ENCODE peak calls at places on chromosomes 16 and 17, in ten cellular contexts. R is HL-60, Y is endothelial cell of umbilical vein, G is spleen, J is transverse colon, P is H1, Z is breast epithelium, D is upper lobe of left lung, E is GM23338, V is suprapubic skin. C is an unnamed sample.

GRCh38 chr16:85536073-85536410 is 77.1 kb upstream of the GSE1 start:
- DNase-seq in V (no peak), P (no peak), Z (no peak), G (no peak), R (peak), D (peak), J (no peak), E (no peak), Y (peak), C (no peak)

GRCh38 chr17:55062921-55063320 is 94.4 kb downstream of the STXBP4 start:
- DNase-seq in G (no peak), E (no peak), D (no peak), Z (no peak), V (no peak), P (no peak), R (no peak), Y (no peak), J (no peak), C (no peak)

GRCh38 chr17:6721744-6722143 is 8.6 kb upstream of the SLC13A5 start:
- DNase-seq in E (no peak), R (no peak), G (no peak), P (no peak), D (no peak), Z (no peak), J (no peak), V (no peak), Y (no peak), C (no peak)

GRCh38 chr16:81711609-81712329 is 67.3 kb upstream of the PLCG2 start:
- DNase-seq in J (peak), Z (peak), P (no peak), Y (peak), E (peak), G (peak), V (no peak), D (no peak), R (no peak), C (no peak)

GRCh38 chr17:5464717-5465507 is 3.9 kb downstream of the DHX33 start:
- DNase-seq in V (no peak), R (no peak), Z (no peak), P (no peak), G (no peak), J (no peak), D (no peak), Y (no peak), E (no peak), C (no peak)

GRCh38 chr17:68089881-68090280 is 54.3 kb downstream of the KPNA2 start:
- DNase-seq in V (no peak), Z (peak), R (peak), D (peak), J (peak), G (no peak), Y (peak), P (no peak), E (no peak), C (no peak)

GRCh38 chr17:58447039-58447975 is 30.0 kb upstream of the RNF43 start:
- DNase-seq in Z (no peak), V (peak), P (peak), Y (peak), D (peak), R (peak), J (peak), E (peak), G (peak), C (peak)

GRCh38 chr16:86457621-86458456 is 52.5 kb upstream of the FOXF1 start:
- DNase-seq in E (no peak), Z (no peak), J (peak), R (no peak), G (no peak), Y (no peak), P (no peak), D (no peak), V (no peak), C (no peak)

GRCh38 chr16:18049454-18050133 is 286.9 kb downstream of the NPIPA8 start:
- DNase-seq in J (no peak), G (no peak), Z (no peak), P (no peak), R (no peak), V (no peak), D (no peak), Y (no peak), E (no peak), C (no peak)

GRCh38 chr17:44007346-44008204 is 3.2 kb downstream of the NAGS start:
- DNase-seq in Y (no peak), J (peak), P (no peak), G (peak), E (no peak), Z (no peak), R (no peak), D (no peak), V (no peak), C (no peak)

GRCh38 chr17:42857389-42857788 is 6.4 kb downstream of the AOC3 start:
- DNase-seq in P (no peak), E (no peak), V (no peak), R (no peak), Z (no peak), D (no peak), J (no peak), Y (no peak), G (no peak), C (no peak)

GRCh38 chr17:13594762-13595697 is 6.7 kb downstream of the HS3ST3A1 start:
- DNase-seq in R (peak), V (peak), D (peak), Y (peak), P (peak), E (peak), G (no peak), Z (peak), J (peak), C (peak)

GRCh38 chr17:79033741-79034501 is 10.0 kb downstream of the C1QTNF1 start:
- DNase-seq in G (peak), E (no peak), Y (no peak), D (peak), Z (peak), V (peak), P (no peak), R (no peak), J (no peak), C (no peak)

GRCh38 chr17:76492250-76492988 is 8.8 kb downstream of the RHBDF2 start:
- DNase-seq in R (peak), Y (no peak), E (no peak), D (peak), Z (no peak), J (peak), V (no peak), P (no peak), G (peak), C (no peak)

DNA sequence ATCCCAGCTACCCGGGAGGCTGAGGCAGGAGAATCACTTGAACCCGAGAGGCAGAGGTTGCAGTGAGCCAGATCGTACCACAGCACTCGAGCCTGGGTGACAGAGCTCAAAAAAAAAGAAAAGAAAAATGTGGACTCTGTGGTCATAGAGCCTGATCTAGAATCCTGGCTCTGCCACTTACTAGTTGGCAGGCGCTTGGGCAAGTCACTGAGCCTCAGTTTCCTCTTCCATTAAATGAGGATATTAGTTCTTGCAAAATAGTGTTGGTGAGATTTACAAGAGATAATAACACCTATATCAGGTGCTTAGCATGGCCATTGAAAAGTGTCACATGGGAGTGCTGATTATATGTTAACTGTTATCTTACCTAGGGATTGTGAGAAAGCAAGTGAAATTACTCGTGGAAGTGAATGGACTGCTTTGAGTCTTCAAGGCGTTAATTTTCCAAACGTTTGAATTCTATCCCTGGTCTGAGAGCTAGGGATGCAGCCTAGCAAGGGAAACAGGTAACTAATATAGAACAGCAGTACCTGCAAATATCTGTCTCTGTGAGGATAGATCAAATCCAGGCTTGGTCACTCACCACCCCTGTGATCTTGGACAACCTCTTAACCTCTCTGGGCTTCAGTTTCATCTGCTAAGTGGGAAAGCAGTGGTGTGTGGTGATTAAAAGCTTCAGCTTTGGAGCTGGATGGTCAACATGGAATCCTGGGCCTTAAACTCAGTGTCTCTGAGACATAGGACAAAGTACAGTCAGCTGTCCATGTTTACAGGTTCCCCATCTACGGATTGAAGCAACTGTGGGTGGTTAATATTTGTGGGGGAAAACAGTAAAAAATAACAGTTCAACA is 953 bp upstream of the NSMCE1 start:
- DNase-seq in V (no peak), Y (no peak), G (no peak), J (no peak), P (no peak), E (no peak), R (no peak), Z (no peak), D (no peak), C (no peak)
- TF ChIP-seq POLR2AphosphoS5 in V (no peak), Y (no peak), G (no peak), J (no peak), P (no peak), E (no peak), R (no peak), Z (no peak), D (no peak), C (no peak)

GRCh38 chr17:63279498-63280230 is 166.4 kb downstream of the CYB561 start:
- DNase-seq in D (no peak), Z (no peak), P (no peak), J (no peak), V (no peak), R (no peak), E (no peak), Y (peak), G (no peak), C (no peak)
- H3K27ac ChIP-seq in D (no peak), Z (no peak), P (no peak), J (no peak), V (no peak), R (no peak), E (no peak), Y (peak), G (no peak), C (peak)

GRCh38 chr17:72116692-72117469 is 3.9 kb upstream of the SOX9 start:
- DNase-seq in R (no peak), J (peak), Z (no peak), G (no peak), E (peak), V (no peak), Y (no peak), P (no peak), D (no peak), C (no peak)

GRCh38 chr17:72117748-72118587 is 2.9 kb upstream of the SOX9 start:
- DNase-seq in D (no peak), R (no peak), Y (no peak), J (peak), E (peak), P (no peak), Z (no peak), V (no peak), G (no peak), C (no peak)

GRCh38 chr17:72115789-72116520 is 4.9 kb upstream of the SOX9 start:
- DNase-seq in D (no peak), G (no peak), J (no peak), Y (no peak), E (peak), R (no peak), Z (no peak), V (no peak), P (no peak), C (no peak)

GRCh38 chr17:72118588-72119279 is 2.1 kb upstream of the SOX9 start:
- DNase-seq in P (no peak), Z (peak), D (peak), V (no peak), E (peak), R (peak), G (no peak), Y (peak), J (peak), C (no peak)

GRCh38 chr17:72117470-72117747 is 3.4 kb upstream of the SOX9 start:
- DNase-seq in J (no peak), P (no peak), Z (no peak), D (no peak), G (no peak), E (no peak), R (no peak), V (no peak), Y (no peak), C (no peak)
- H3K4me3 ChIP-seq in J (peak), P (peak), Z (peak), D (peak), G (peak), E (peak), R (no peak), V (peak), Y (no peak), C (no peak)

GRCh38 chr17:81519284-81520020 is 6.9 kb upstream of the ACTG1 start:
- DNase-seq in D (peak), V (peak), J (peak), E (peak), G (peak), Z (no peak), Y (no peak), P (no peak), R (no peak), C (no peak)
- TF ChIP-seq POLR2AphosphoS5 in D (no peak), V (no peak), J (peak), E (peak), G (peak), Z (no peak), Y (no peak), P (no peak), R (no peak), C (no peak)

GRCh38 chr16:67100569-67101300 is 9.0 kb upstream of the PHAF1 start:
- DNase-seq in Z (no peak), P (no peak), Y (peak), R (no peak), D (no peak), J (no peak), V (no peak), E (peak), G (no peak), C (no peak)

GRCh38 chr16:67101683-67102082 is 8.1 kb upstream of the PHAF1 start:
- DNase-seq in J (no peak), Z (no peak), P (no peak), Y (no peak), G (no peak), V (no peak), E (no peak), D (no peak), R (no peak), C (no peak)

GRCh38 chr16:67093098-67093732 is 16.5 kb upstream of the PHAF1 start:
- DNase-seq in V (no peak), Y (no peak), D (no peak), G (no peak), P (no peak), J (no peak), R (no peak), E (no peak), Z (no peak), C (no peak)

GRCh38 chr16:67101301-67101675 is 8.5 kb upstream of the PHAF1 start:
- DNase-seq in D (no peak), E (no peak), P (no peak), J (no peak), V (no peak), Y (no peak), R (no peak), G (no peak), Z (no peak), C (no peak)

DNA sequence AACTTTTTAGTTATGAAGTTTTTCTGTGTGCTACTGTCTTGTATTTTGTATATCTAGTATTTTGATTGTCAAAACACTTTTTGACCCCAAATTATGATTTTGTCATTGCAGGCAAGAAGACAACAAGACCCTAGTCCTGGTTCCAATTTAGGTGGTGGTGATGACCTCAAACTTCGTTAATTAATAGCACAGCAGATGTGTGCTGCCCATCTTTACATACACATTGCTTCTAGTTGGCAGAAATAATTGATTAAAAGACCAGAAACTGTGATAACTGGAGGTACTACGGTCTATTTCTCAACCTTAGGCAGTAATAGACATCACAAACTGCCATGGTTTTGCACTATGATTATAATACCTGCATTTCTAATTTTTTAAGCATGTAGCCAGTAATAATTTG is 11.1 kb upstream of the PHAF1 start:
- DNase-seq in J (no peak), D (no peak), Z (no peak), V (no peak), R (no peak), G (no peak), P (no peak), Y (no peak), E (no peak), C (no peak)
- H3K27ac ChIP-seq in J (no peak), D (no peak), Z (no peak), V (no peak), R (no peak), G (no peak), P (no peak), Y (no peak), E (no peak), C (no peak)

GRCh38 chr17:78019976-78020716 is 61.6 kb downstream of the TNRC6C start:
- DNase-seq in R (no peak), J (no peak), V (no peak), Y (no peak), D (no peak), P (no peak), E (no peak), G (no peak), Z (no peak), C (no peak)
- H3K4me3 ChIP-seq in R (no peak), J (no peak), V (no peak), Y (no peak), D (no peak), P (no peak), E (no peak), G (no peak), Z (no peak), C (no peak)

GRCh38 chr17:57021226-57021940 is 43.5 kb downstream of the SCPEP1 start:
- DNase-seq in D (peak), G (no peak), V (no peak), J (peak), Y (no peak), Z (peak), E (no peak), R (no peak), P (no peak), C (peak)
- TF ChIP-seq POLR2AphosphoS5 in D (no peak), G (no peak), V (no peak), J (no peak), Y (no peak), Z (no peak), E (no peak), R (no peak), P (no peak), C (no peak)

DNA sequence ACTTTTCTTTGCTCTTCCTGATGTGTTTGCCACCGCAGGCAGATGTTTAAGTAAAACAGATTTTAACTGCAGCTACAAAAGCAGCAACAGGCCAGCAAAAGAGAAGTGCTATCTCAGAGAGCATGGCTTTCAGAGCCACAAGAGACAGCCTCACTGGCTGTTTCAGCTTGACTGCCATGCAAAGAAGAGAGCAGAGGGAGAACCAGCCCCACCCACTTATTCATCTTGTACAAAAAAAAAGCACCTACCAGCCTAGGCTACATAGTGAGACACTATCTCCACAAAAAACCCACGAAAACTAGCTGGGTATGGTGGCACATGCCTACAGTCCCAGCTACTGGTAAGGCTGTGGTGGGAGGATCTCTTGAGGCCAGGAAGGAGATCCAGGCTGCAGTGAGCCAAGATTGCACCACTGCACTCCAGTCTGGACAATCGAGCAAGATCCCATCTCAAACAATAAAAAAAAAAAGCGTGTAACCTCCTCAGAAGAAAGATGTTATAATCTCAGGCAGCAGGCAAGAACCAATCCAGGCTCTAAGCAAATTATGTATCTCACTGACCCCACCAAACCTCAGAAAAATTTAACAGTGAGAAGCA is 30.0 kb downstream of the STH start:
- DNase-seq in P (no peak), R (peak), E (no peak), G (no peak), Z (no peak), V (no peak), J (no peak), Y (no peak), D (no peak), C (no peak)
- H3K27ac ChIP-seq in P (no peak), R (peak), E (peak), G (peak), Z (no peak), V (no peak), J (no peak), Y (no peak), D (no peak), C (no peak)

GRCh38 chr16:27728691-27729090 is 178.7 kb downstream of the KATNIP start:
- DNase-seq in R (no peak), E (no peak), J (no peak), V (no peak), G (no peak), D (no peak), Y (no peak), P (no peak), Z (no peak), C (no peak)
- H3K4me3 ChIP-seq in R (no peak), E (no peak), J (no peak), V (no peak), G (no peak), D (no peak), Y (no peak), P (no peak), Z (no peak), C (no peak)